ENCODE peak calls at places on chromosomes 11 and 22, in six cellular contexts. L is upper lobe of right lung, D is IMR-90, A is GM12892, P is K562, I is LoVo. G is an unnamed sample.

GRCh38 chr11:694563-695331 is at the start of gene DEAF1:
- DNase-seq in I (peak), A (peak), D (peak), P (peak), L (peak), G (peak)

GRCh38 chr11:100939581-100939980 is 190.0 kb downstream of the PGR start:
- DNase-seq in L (no peak), P (no peak), A (no peak), I (no peak), D (no peak), G (no peak)

GRCh38 chr11:43508511-43508918 is 149.8 kb downstream of the TTC17 start:
- DNase-seq in A (no peak), I (peak), P (no peak), D (peak), L (no peak), G (no peak)

GRCh38 chr11:10298342-10298741 is 4.3 kb upstream of the SBF2 start:
- DNase-seq in L (no peak), A (peak), I (no peak), D (peak), P (no peak), G (no peak)

GRCh38 chr11:132744771-132745170 is 787.5 kb downstream of the OPCML start:
- DNase-seq in D (peak), L (no peak), I (no peak), A (no peak), P (no peak), G (no peak)

GRCh38 chr11:10388574-10388973 is 66.5 kb upstream of the AMPD3 start:
- DNase-seq in P (no peak), D (no peak), I (no peak), A (no peak), L (no peak), G (peak)

GRCh38 chr11:2224254-2224653 is 46.1 kb downstream of the ASCL2 start:
- DNase-seq in L (no peak), A (no peak), I (no peak), P (no peak), D (no peak), G (no peak)

GRCh38 chr11:65856689-65857499 is 1.1 kb downstream of the CFL1 start:
- DNase-seq in A (peak), I (peak), D (peak), L (peak), P (peak), G (peak)

GRCh38 chr11:118916842-118917388 is 8.8 kb downstream of the BCL9L start:
- DNase-seq in P (peak), D (peak), L (no peak), A (no peak), I (no peak), G (peak)

GRCh38 chr11:99068832-99069231 is 48.1 kb downstream of the CNTN5 start:
- DNase-seq in P (no peak), L (no peak), A (no peak), D (no peak), I (no peak), G (no peak)

GRCh38 chr22:44353063-44353440 is 40.3 kb upstream of the SHISAL1 start:
- DNase-seq in A (no peak), P (no peak), L (no peak), I (no peak), D (no peak), G (peak)

GRCh38 chr11:9120659-9121350 is 29.4 kb upstream of the SCUBE2 start:
- DNase-seq in I (no peak), A (no peak), L (no peak), D (no peak), P (peak), G (no peak)

GRCh38 chr11:76361365-76361764 is 19.6 kb downstream of the THAP12 start:
- DNase-seq in A (no peak), I (no peak), D (no peak), L (no peak), P (no peak), G (no peak)

GRCh38 chr11:115996808-115997188 is 492.6 kb upstream of the CADM1 start:
- DNase-seq in D (no peak), P (no peak), I (no peak), L (no peak), A (no peak), G (no peak)

GRCh38 chr11:121241300-121242176 is 51.0 kb upstream of the SC5D start:
- DNase-seq in D (no peak), I (no peak), L (no peak), A (no peak), P (no peak), G (no peak)